ENCODE peak calls at places on chromosomes 13 and 19, in seven cellular contexts. F, K, Q, O, Z, P and N are unnamed samples.

GRCh38 chr19:12834418-12834943 is at the start of gene RTBDN:
- DNase-seq in F (no peak), K (no peak), Q (no peak), O (no peak), Z (no peak), P (no peak), N (no peak)

GRCh38 chr13:108828053-108828806 is 198.8 kb downstream of the MYO16 start:
- DNase-seq in F (no peak), K (no peak), Q (peak; percentile 64), O (no peak), Z (no peak), P (no peak), N (no peak)

GRCh38 chr13:46146898-46147297 is 35.1 kb downstream of the LCP1 start:
- DNase-seq in F (no peak), K (no peak), Q (peak; percentile 29), O (peak; percentile 19), Z (peak; percentile 74), P (no peak), N (no peak)

GRCh38 chr19:14412436-14413071 is 6.6 kb downstream of the DDX39A start:
- DNase-seq in F (no peak), K (no peak), Q (no peak), O (no peak), Z (no peak), P (no peak), N (no peak)

GRCh38 chr19:35436477-35437141 is 11.4 kb upstream of the FFAR2 start:
- DNase-seq in F (no peak), K (peak; percentile 57), Q (peak; percentile 90), O (peak; percentile 72), Z (no peak), P (no peak), N (no peak)

GRCh38 chr19:3224346-3225325 is at the start of gene CELF5:
- DNase-seq in F (no peak), K (no peak), Q (no peak), O (peak; percentile 11), Z (no peak), P (peak; percentile 67), N (no peak)

GRCh38 chr19:33458807-33459206 is 62.8 kb downstream of the PEPD start:
- DNase-seq in F (no peak), K (peak; percentile 34), Q (no peak), O (no peak), Z (no peak), P (no peak), N (no peak)

GRCh38 chr13:20943519-20944012 is 41.0 kb upstream of the XPO4 start:
- DNase-seq in F (peak; percentile 78), K (peak; percentile 96), Q (peak; percentile 85), O (peak; percentile 96), Z (peak; percentile 81), P (peak; percentile 54), N (peak; percentile 94)

GRCh38 chr19:13937479-13938360 is 497 bp downstream of the PODNL1 start:
- DNase-seq in F (no peak), K (no peak), Q (no peak), O (no peak), Z (no peak), P (no peak), N (no peak)

GRCh38 chr19:18203408-18203862 is 407 bp downstream of the RAB3A start:
- DNase-seq in F (no peak), K (peak; percentile 85), Q (no peak), O (no peak), Z (no peak), P (no peak), N (peak; percentile 36)

GRCh38 chr13:98999635-98999952 is 21.7 kb upstream of the DOCK9 start:
- DNase-seq in F (no peak), K (no peak), Q (no peak), O (peak; percentile 54), Z (no peak), P (no peak), N (no peak)

GRCh38 chr19:489418-490196 is 6.7 kb upstream of the MADCAM1 start:
- DNase-seq in F (no peak), K (peak; percentile 85), Q (no peak), O (peak; percentile 31), Z (no peak), P (no peak), N (no peak)

GRCh38 chr19:53195265-53195879 is 2.2 kb upstream of the ZNF665 start:
- DNase-seq in F (peak; percentile 72), K (peak; percentile 80), Q (peak; percentile 74), O (peak; percentile 89), Z (peak; percentile 96), P (peak; percentile 72), N (peak; percentile 81)

GRCh38 chr19:46926201-46927071 is 65.6 kb downstream of the ARHGAP35 start:
- DNase-seq in F (no peak), K (no peak), Q (no peak), O (no peak), Z (no peak), P (no peak), N (no peak)

GRCh38 chr13:83221813-83222241 is 660.4 kb downstream of the SLITRK1 start:
- DNase-seq in F (no peak), K (no peak), Q (peak; percentile 92), O (peak; percentile 92), Z (no peak), P (no peak), N (no peak)

GRCh38 chr13:45162821-45163220 is 38.0 kb downstream of the KCTD4 start:
- DNase-seq in F (peak; percentile 34), K (no peak), Q (peak; percentile 87), O (peak; percentile 92), Z (no peak), P (no peak), N (no peak)

GRCh38 chr13:113455384-113455783 is 2.1 kb upstream of the ADPRHL1 start:
- DNase-seq in F (no peak), K (no peak), Q (no peak), O (no peak), Z (no peak), P (no peak), N (no peak)

GRCh38 chr19:4365341-4365740 is 22.0 kb downstream of the MPND start:
- DNase-seq in F (no peak), K (no peak), Q (no peak), O (no peak), Z (no peak), P (no peak), N (no peak)

GRCh38 chr13:33057019-33057785 is 41.0 kb downstream of the KL start:
- DNase-seq in F (no peak), K (no peak), Q (peak; percentile 2), O (peak; percentile 34), Z (peak; percentile 35), P (peak; percentile 54), N (no peak)